ENCODE peak calls at places on chromosomes 7 and 10, in ten cellular contexts. C is GM12878; I is heart left ventricle; W is tibial artery; N is endothelial cell of umbilical vein; F is HCT116; D is GM23338; K is left ventricle myocardium inferior; R is neural progenitor cell; X is CD4-positive, alpha-beta memory T cell. E is an unnamed sample. For H3K4me1, the result is how much of the 10 kb centered on the place peaks cover.

GRCh38 chr10:10996966-10997620 is 20.6 kb upstream of the CELF2 start:
- DNase-seq in R (no peak), I (no peak), F (no peak), X (no peak), N (no peak), C (no peak), K (no peak), D (no peak), W (no peak), E (no peak)

GRCh38 chr10:43202224-43202656 is 64.0 kb downstream of the CSGALNACT2 start:
- DNase-seq in R (peak), D (peak), F (peak), X (no peak), W (peak), N (no peak), C (no peak), I (peak), K (no peak), E (peak)

GRCh38 chr10:34651796-34652195 is 163.3 kb downstream of the PARD3 start:
- DNase-seq in C (no peak), R (peak), F (no peak), I (no peak), N (no peak), X (no peak), K (no peak), W (no peak), D (peak), E (no peak)

GRCh38 chr7:76260171-76260703 is 42.2 kb upstream of the HSPB1 start:
- DNase-seq in W (no peak), R (peak), I (no peak), C (no peak), K (no peak), D (peak), N (no peak), F (peak), X (peak), E (no peak)

GRCh38 chr7:319267-319661 is 29.3 kb downstream of the FOXL3 start:
- DNase-seq in I (no peak), R (no peak), C (no peak), K (no peak), X (no peak), D (no peak), F (no peak), N (no peak), W (no peak), E (peak)

GRCh38 chr10:44369296-44369695 is 15.6 kb downstream of the CXCL12 start:
- DNase-seq in D (no peak), F (no peak), N (no peak), K (no peak), X (no peak), I (no peak), C (no peak), R (no peak), W (no peak), E (no peak)

GRCh38 chr7:12422449-12423320 is 19.0 kb upstream of the VWDE start:
- DNase-seq in X (no peak), W (no peak), K (no peak), F (no peak), N (peak), I (no peak), D (peak), R (no peak), C (no peak), E (no peak)

GRCh38 chr7:106329971-106330733 is 45.4 kb upstream of the NAMPT start:
- DNase-seq in W (no peak), N (peak), K (no peak), C (no peak), X (no peak), R (no peak), D (no peak), I (no peak), F (no peak), E (no peak)

GRCh38 chr7:2016021-2016631 is 216.6 kb downstream of the MAD1L1 start:
- DNase-seq in N (no peak), W (peak), X (no peak), K (peak), F (no peak), D (no peak), I (no peak), R (no peak), C (no peak), E (peak)

GRCh38 chr7:132580717-132581285 is 4.5 kb upstream of the PLXNA4 start:
- DNase-seq in R (peak), F (peak), W (peak), N (peak), K (peak), X (peak), I (peak), D (peak), C (peak), E (peak)

GRCh38 chr7:103395071-103395470 is 47.6 kb downstream of the PSMC2 start:
- DNase-seq in N (no peak), C (no peak), D (no peak), I (no peak), F (no peak), X (no peak), K (no peak), R (no peak), W (no peak), E (no peak)

GRCh38 chr10:3404381-3404780 is 231.8 kb upstream of the PITRM1 start:
- DNase-seq in X (no peak), C (no peak), K (no peak), D (no peak), R (no peak), N (no peak), W (no peak), F (no peak), I (no peak), E (no peak)

GRCh38 chr7:23691320-23691719 is 11.3 kb downstream of the FAM221A start:
- DNase-seq in X (no peak), W (no peak), C (no peak), F (no peak), K (no peak), N (no peak), I (no peak), D (no peak), R (no peak), E (no peak)

GRCh38 chr7:143372070-143372469 is 9.1 kb upstream of the ZYX start:
- DNase-seq in C (no peak), N (peak), W (peak), R (no peak), K (peak), D (no peak), F (no peak), I (no peak), X (peak), E (peak)

GRCh38 chr10:7720478-7720877 is 17.4 kb downstream of the ITIH2 start:
- DNase-seq in R (no peak), I (no peak), C (no peak), F (no peak), K (no peak), X (no peak), N (no peak), D (no peak), W (no peak), E (no peak)

GRCh38 chr7:97480700-97481410 is 251.0 kb upstream of the TAC1 start:
- DNase-seq in F (no peak), D (no peak), R (no peak), N (no peak), W (no peak), I (no peak), C (no peak), X (no peak), K (no peak), E (no peak)

GRCh38 chr10:62582098-62582705 is 208.0 kb downstream of the ZNF365 start:
- DNase-seq in N (no peak), X (no peak), I (no peak), R (no peak), K (no peak), C (no peak), D (no peak), W (no peak), F (no peak), E (no peak)

GRCh38 chr10:84407390-84408049 is 79.1 kb downstream of the CCSER2 start:
- DNase-seq in X (no peak), R (no peak), K (no peak), N (no peak), C (no peak), D (no peak), I (no peak), F (no peak), W (no peak), E (no peak)

GRCh38 chr7:74246497-74246896 is 7.7 kb downstream of the RFC2 start:
- DNase-seq in C (no peak), F (no peak), K (no peak), I (no peak), X (no peak), W (no peak), D (no peak), N (no peak), R (no peak), E (no peak)

GRCh38 chr7:82677064-82677463 is 233.5 kb upstream of the CACNA2D1 start:
- DNase-seq in R (no peak), W (no peak), I (no peak), F (no peak), N (no peak), D (peak), C (no peak), X (no peak), K (no peak), E (no peak)

GRCh38 chr10:86506499-86506898 is 15.1 kb downstream of the WAPL start:
- DNase-seq in F (no peak), R (no peak), N (no peak), C (no peak), X (no peak), K (no peak), I (no peak), W (no peak), D (no peak), E (no peak)

GRCh38 chr10:120221873-120222485 is 235.0 kb upstream of the PLPP4 start:
- DNase-seq in I (no peak), D (peak), W (no peak), F (peak), R (peak), C (no peak), X (no peak), K (no peak), N (peak), E (no peak)

GRCh38 chr7:149725426-149725821 is 48.0 kb downstream of the ZNF467 start:
- DNase-seq in C (no peak), F (no peak), W (peak), D (no peak), N (no peak), I (no peak), K (no peak), R (no peak), X (no peak), E (no peak)

GRCh38 chr10:10991144-10991543 is 26.5 kb upstream of the CELF2 start:
- DNase-seq in N (no peak), W (no peak), I (no peak), D (no peak), R (no peak), F (no peak), K (no peak), X (no peak), C (no peak), E (no peak)

GRCh38 chr7:24827589-24827988 is 70.3 kb upstream of the GSDME start:
- DNase-seq in N (no peak), I (no peak), C (no peak), W (no peak), F (no peak), D (no peak), K (no peak), X (no peak), R (no peak), E (no peak)

GRCh38 chr10:128633864-128634541 is 507.8 kb upstream of the MKI67 start:
- DNase-seq in D (peak), C (no peak), X (no peak), R (peak), I (no peak), F (no peak), N (no peak), K (no peak), W (no peak), E (no peak)

GRCh38 chr7:47939425-47940036 is 8.7 kb downstream of the PKD1L1 start:
- DNase-seq in R (no peak), K (no peak), C (no peak), F (no peak), D (no peak), I (no peak), W (no peak), X (no peak), N (no peak), E (no peak)

GRCh38 chr10:84097787-84098353 is 41.4 kb upstream of the GHITM start:
- DNase-seq in X (no peak), D (peak), F (no peak), R (peak), C (no peak), K (no peak), I (no peak), N (peak), W (no peak), E (no peak)

GRCh38 chr10:31574566-31574965 is 255.6 kb downstream of the ZEB1 start:
- DNase-seq in X (no peak), D (no peak), K (no peak), I (no peak), F (no peak), R (no peak), C (no peak), N (no peak), W (no peak), E (no peak)

GRCh38 chr7:21912305-21912704 is 33.4 kb downstream of the CDCA7L start:
- DNase-seq in R (no peak), K (peak), N (no peak), W (no peak), D (no peak), I (peak), C (no peak), F (no peak), X (no peak), E (no peak)

GRCh38 chr7:55343002-55343781 is 21.9 kb upstream of the LANCL2 start:
- DNase-seq in R (no peak), W (no peak), C (no peak), K (no peak), X (no peak), I (no peak), N (no peak), D (no peak), F (no peak), E (no peak)

GRCh38 chr7:5643280-5643679 is 138.2 kb downstream of the RNF216 start:
- DNase-seq in K (peak), C (no peak), W (peak), F (no peak), D (peak), X (peak), I (peak), N (peak), R (no peak), E (no peak)

GRCh38 chr7:64183827-64184372 is 23.1 kb upstream of the ZNF735 start:
- DNase-seq in F (no peak), X (no peak), K (no peak), N (no peak), R (no peak), I (no peak), C (no peak), D (no peak), W (no peak), E (no peak)

GRCh38 chr10:2856598-2856997 is 210.8 kb upstream of the PFKP start:
- DNase-seq in X (no peak), R (no peak), C (no peak), W (no peak), K (no peak), N (no peak), F (no peak), D (no peak), I (no peak), E (no peak)

GRCh38 chr7:44278451-44279161 is 46.8 kb downstream of the CAMK2B start:
- DNase-seq in D (no peak), I (no peak), F (no peak), K (peak), C (no peak), N (peak), W (peak), R (no peak), X (no peak), E (peak)

GRCh38 chr7:77802557-77803410 is 4.2 kb downstream of the PHTF2 start:
- DNase-seq in X (no peak), F (no peak), N (peak), W (no peak), D (no peak), K (no peak), I (no peak), C (no peak), R (no peak), E (no peak)

GRCh38 chr7:51187941-51188340 is 128.7 kb downstream of the COBL start:
- DNase-seq in D (peak), R (peak), F (no peak), X (no peak), C (no peak), I (peak), W (no peak), N (no peak), K (peak), E (no peak)

GRCh38 chr10:58930497-58930896 is 245.9 kb upstream of the PHYHIPL start:
- DNase-seq in X (no peak), N (no peak), I (no peak), K (no peak), C (no peak), W (no peak), R (no peak), D (no peak), F (no peak), E (no peak)

GRCh38 chr7:163971-164881 is 28.1 kb upstream of the FAM20C start:
- DNase-seq in D (no peak), W (no peak), C (no peak), I (no peak), K (no peak), X (no peak), F (no peak), R (no peak), N (no peak), E (peak)

GRCh38 chr7:149284850-149285580 is 23.0 kb downstream of the ZNF783 start:
- DNase-seq in D (peak), R (peak), I (peak), N (peak), X (peak), K (peak), W (peak), F (peak), C (peak), E (peak)

DNA sequence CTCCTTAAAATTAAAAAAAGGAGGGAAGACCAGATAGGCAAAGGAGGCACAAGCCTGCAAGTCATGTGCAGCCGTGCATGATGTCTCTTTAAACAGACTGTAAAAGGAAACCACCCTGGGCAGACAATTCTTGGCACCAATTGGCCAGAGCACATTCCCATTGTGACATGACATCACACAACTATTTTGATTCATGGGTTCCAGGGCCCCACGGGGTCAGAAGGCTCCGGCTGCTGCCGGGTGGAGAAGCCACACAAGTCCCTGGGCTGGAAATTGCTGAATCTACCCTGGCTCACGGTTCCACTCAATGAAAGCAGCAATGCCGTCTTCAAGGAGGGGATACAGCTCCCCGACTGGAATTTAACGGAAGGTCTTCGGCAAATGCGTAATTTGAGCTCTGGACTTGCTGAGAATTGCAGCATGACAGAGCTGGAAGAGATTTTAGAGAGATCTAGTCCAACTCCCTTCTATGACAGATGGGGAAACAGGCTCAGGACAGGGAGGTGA is 140.5 kb downstream of the PRKAG2 start:
- DNase-seq in D (peak), K (peak), C (no peak), X (no peak), R (peak), N (peak), F (peak), I (peak), W (peak), E (peak)
- H3K4me3 ChIP-seq in D (no peak), K (peak), C (no peak), X (no peak), R (no peak), N (peak), F (peak), I (peak), W (peak), E (no peak)

GRCh38 chr10:96995851-96996250 is 163.8 kb downstream of the LCOR start:
- DNase-seq in W (no peak), N (peak), R (no peak), I (no peak), K (no peak), C (no peak), X (no peak), D (no peak), F (no peak), E (no peak)
- H3K27ac ChIP-seq in W (no peak), N (no peak), R (no peak), I (no peak), K (no peak), C (no peak), X (no peak), D (no peak), F (no peak), E (no peak)

GRCh38 chr7:104960741-104961479 is 53.1 kb upstream of the KMT2E start:
- DNase-seq in X (no peak), C (peak), D (no peak), K (no peak), R (no peak), W (peak), F (no peak), I (no peak), N (peak), E (peak)
- H3K4me1 ChIP-seq in X (under half), C (under half), D (under half), K (under half), R (under half), W (half or more), F (under half), I (under half), N (under half), E (under half)

DNA sequence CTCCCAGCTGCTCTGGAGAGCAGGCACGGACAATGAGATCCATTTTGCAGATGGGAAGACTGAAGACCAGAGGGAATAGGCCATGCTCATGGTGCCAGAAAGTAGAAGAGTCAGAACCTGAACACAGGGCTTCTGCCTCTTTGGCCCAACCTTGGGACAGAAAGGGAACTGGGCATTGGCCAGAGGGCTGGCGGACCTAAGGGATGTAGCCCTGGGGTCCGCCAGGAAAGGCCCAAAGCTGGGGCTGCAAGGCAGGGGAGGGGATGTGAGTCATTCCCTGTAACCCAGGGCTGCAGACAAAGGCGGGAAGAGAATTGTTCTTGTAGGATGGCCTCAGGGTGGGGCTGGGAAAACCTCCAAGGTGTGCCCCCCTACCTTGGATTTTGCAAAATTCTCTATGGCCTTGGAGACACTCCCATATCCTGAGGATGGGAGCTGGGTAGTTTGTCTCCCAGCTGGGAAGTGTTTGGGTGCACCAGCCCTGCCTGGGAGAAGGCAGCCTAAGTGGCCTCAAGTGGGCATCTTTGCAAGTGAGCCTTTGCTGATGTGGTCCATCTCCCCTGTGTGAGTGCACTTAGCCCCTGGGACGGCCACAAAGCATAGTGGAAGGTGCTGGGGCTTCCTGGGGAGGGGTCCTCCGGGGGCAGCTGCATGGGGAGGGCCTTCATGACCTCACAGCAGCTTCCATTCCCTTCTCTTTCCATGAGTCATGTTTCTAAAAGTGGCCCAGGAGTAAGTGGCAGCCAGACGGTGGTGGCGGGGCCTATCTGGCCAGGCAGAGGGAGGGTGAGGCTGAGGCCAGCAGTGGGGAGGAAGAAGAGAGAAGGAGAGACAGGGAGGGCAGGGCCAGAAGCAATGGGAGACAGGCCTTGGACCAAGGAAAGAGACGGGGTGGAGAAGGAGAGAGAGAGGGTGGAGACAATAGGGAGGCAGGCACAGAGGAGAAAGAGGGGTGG is 9.2 kb downstream of the AQP1 start:
- DNase-seq in D (no peak), N (peak), R (no peak), F (no peak), I (peak), W (peak), X (no peak), K (peak), C (no peak), E (peak)
- H3K4me3 ChIP-seq in D (no peak), N (no peak), R (no peak), F (peak), I (no peak), W (no peak), X (no peak), K (peak), C (no peak), E (no peak)

DNA sequence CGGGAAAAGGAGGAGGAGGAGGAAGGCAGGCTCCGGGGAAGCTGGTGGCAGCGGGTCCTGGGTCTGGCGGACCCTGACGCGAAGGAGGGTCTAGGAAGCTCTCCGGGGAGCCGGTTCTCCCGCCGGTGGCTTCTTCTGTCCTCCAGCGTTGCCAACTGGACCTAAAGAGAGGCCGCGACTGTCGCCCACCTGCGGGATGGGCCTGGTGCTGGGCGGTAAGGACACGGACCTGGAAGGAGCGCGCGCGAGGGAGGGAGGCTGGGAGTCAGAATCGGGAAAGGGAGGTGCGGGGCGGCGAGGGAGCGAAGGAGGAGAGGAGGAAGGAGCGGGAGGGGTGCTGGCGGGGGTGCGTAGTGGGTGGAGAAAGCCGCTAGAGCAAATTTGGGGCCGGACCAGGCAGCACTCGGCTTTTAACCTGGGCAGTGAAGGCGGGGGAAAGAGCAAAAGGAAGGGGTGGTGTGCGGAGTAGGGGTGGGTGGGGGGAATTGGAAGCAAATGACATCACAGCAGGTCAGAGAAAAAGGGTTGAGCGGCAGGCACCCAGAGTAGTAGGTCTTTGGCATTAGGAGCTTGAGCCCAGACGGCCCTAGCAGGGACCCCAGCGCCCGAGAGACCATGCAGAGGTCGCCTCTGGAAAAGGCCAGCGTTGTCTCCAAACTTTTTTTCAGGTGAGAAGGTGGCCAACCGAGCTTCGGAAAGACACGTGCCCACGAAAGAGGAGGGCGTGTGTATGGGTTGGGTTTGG is at the start of gene CFTR:
- DNase-seq in I (no peak), K (peak), D (peak), N (no peak), C (no peak), R (peak), X (peak), F (no peak), W (peak), E (peak)
- H3K27ac ChIP-seq in I (no peak), K (no peak), D (no peak), N (no peak), C (no peak), R (no peak), X (no peak), F (no peak), W (no peak), E (no peak)